ENCODE peak calls at places on chromosome 10, in seven cellular contexts. L is activated CD4-positive, alpha-beta T cell treated with anti-CD3 and anti-CD28 coated beads for 1 hour; T is NCI-H226; C is NCI-H69; J is AG09309; O is activated T-cell treated with anti-CD3 and anti-CD28 coated beads for 1 hour; K is hypothalamus. W is an unnamed sample.

GRCh38 chr10:100022403-100022802 is 12.7 kb upstream of the DNMBP start:
- DNase-seq in L (no peak), T (no peak), C (peak; percentile 70), J (no peak), O (no peak), K (no peak), W (no peak)

GRCh38 chr10:126479280-126479679 is 91.0 kb upstream of the ADAM12 start:
- DNase-seq in L (no peak), T (no peak), C (no peak), J (no peak), O (no peak), K (no peak), W (no peak)

GRCh38 chr10:98041352-98042043 is 11.1 kb upstream of the CRTAC1 start:
- DNase-seq in L (no peak), T (peak; percentile 13), C (peak; percentile 71), J (peak; percentile 11), O (peak; percentile 20), K (peak; percentile 73), W (peak; percentile 82)

GRCh38 chr10:15715619-15716227 is 4.0 kb downstream of the ITGA8 start:
- DNase-seq in L (no peak), T (no peak), C (peak; percentile 18), J (no peak), O (no peak), K (no peak), W (peak; percentile 74)

GRCh38 chr10:107340345-107340744 is 175.8 kb upstream of the SORCS1 start:
- DNase-seq in L (no peak), T (no peak), C (no peak), J (no peak), O (no peak), K (no peak), W (peak; percentile 21)

GRCh38 chr10:61669161-61669755 is 6.5 kb downstream of the CABCOCO1 start:
- DNase-seq in L (no peak), T (no peak), C (peak; percentile 20), J (no peak), O (no peak), K (no peak), W (no peak)

GRCh38 chr10:112961609-112962008 is 11.6 kb downstream of the TCF7L2 start:
- DNase-seq in L (no peak), T (no peak), C (no peak), J (no peak), O (no peak), K (no peak), W (no peak)

GRCh38 chr10:97763947-97764346 is 7.9 kb downstream of the SFRP5 start:
- DNase-seq in L (no peak), T (no peak), C (no peak), J (no peak), O (no peak), K (no peak), W (no peak)

GRCh38 chr10:26391701-26392695 is 46.1 kb upstream of the APBB1IP start:
- DNase-seq in L (no peak), T (no peak), C (no peak), J (no peak), O (no peak), K (no peak), W (peak; percentile 45)

GRCh38 chr10:11663763-11664555 is 52.5 kb upstream of the USP6NL start:
- DNase-seq in L (no peak), T (no peak), C (peak; percentile 65), J (no peak), O (no peak), K (no peak), W (no peak)

GRCh38 chr10:12194752-12195271 is 879 bp downstream of the NUDT5 start:
- DNase-seq in L (peak; percentile 15), T (no peak), C (peak; percentile 43), J (no peak), O (peak; percentile 9), K (peak; percentile 19), W (peak; percentile 44)

GRCh38 chr10:10722422-10722821 is 295.2 kb upstream of the CELF2 start:
- DNase-seq in L (no peak), T (no peak), C (no peak), J (peak; percentile 0), O (no peak), K (no peak), W (no peak)

GRCh38 chr10:127853868-127854768 is 38.6 kb downstream of the CLRN3 start:
- DNase-seq in L (peak; percentile 13), T (no peak), C (peak; percentile 3), J (peak; percentile 13), O (peak; percentile 22), K (peak; percentile 42), W (peak; percentile 81)

GRCh38 chr10:90849956-90850749 is 7.7 kb downstream of the HTR7 start:
- DNase-seq in L (no peak), T (peak; percentile 53), C (no peak), J (no peak), O (no peak), K (no peak), W (no peak)

GRCh38 chr10:119253433-119254174 is 46.2 kb downstream of the GRK5 start:
- DNase-seq in L (no peak), T (peak; percentile 82), C (no peak), J (peak; percentile 85), O (no peak), K (no peak), W (peak; percentile 86)

GRCh38 chr10:4639960-4640359 is 186.0 kb upstream of the AKR1E2 start:
- DNase-seq in L (no peak), T (no peak), C (no peak), J (no peak), O (no peak), K (no peak), W (no peak)

GRCh38 chr10:46525177-46525823 is 31.2 kb downstream of the GPRIN2 start:
- DNase-seq in L (no peak), T (peak; percentile 94), C (no peak), J (peak; percentile 60), O (no peak), K (no peak), W (peak; percentile 34)

GRCh38 chr10:69715156-69715898 is 85.3 kb downstream of the FAM241B start:
- DNase-seq in L (no peak), T (no peak), C (no peak), J (no peak), O (no peak), K (no peak), W (no peak)

GRCh38 chr10:34033067-34033466 is 698.6 kb upstream of the NRP1 start:
- DNase-seq in L (no peak), T (no peak), C (no peak), J (no peak), O (no peak), K (no peak), W (no peak)

GRCh38 chr10:131819241-131820072 is 81.4 kb upstream of the PPP2R2D start:
- DNase-seq in L (peak; percentile 1), T (no peak), C (no peak), J (no peak), O (no peak), K (no peak), W (peak; percentile 81)

W was measured in left kidney.